ENCODE peak calls at places on chromosome 10, in four cellular contexts. F, Y, A and M are unnamed samples.

GRCh38 chr10:53840668-53841067 is 960.4 kb downstream of the PCDH15 start:
- DNase-seq in A (no peak), F (no peak), Y (no peak), M (no peak)

GRCh38 chr10:71950683-71951082 is 13.5 kb upstream of the CHST3 start:
- DNase-seq in A (no peak), Y (no peak), F (no peak), M (no peak)

GRCh38 chr10:102714621-102715455 is at the start of gene SFXN2:
- DNase-seq in Y (no peak), F (no peak), A (peak), M (no peak)

GRCh38 chr10:36538945-36539586 is 586.3 kb upstream of the ANKRD30A start:
- DNase-seq in Y (no peak), A (no peak), F (no peak), M (no peak)

GRCh38 chr10:84563355-84563754 is 235.0 kb downstream of the CCSER2 start:
- DNase-seq in Y (no peak), F (no peak), A (no peak), M (no peak)

GRCh38 chr10:32713560-32713959 is 244.5 kb downstream of the ITGB1 start:
- DNase-seq in A (no peak), F (no peak), Y (no peak), M (no peak)

GRCh38 chr10:113854757-113855626 is 531 bp downstream of the NHLRC2 start:
- DNase-seq in Y (peak), A (peak), F (peak), M (peak)

GRCh38 chr10:62166331-62167154 is 102.1 kb downstream of the RTKN2 start:
- DNase-seq in A (peak), Y (peak), F (no peak), M (no peak)

GRCh38 chr10:49169776-49170175 is 18.4 kb downstream of the TMEM273 start:
- DNase-seq in F (no peak), A (no peak), Y (no peak), M (no peak)

GRCh38 chr10:106566871-106567270 is 597.6 kb downstream of the SORCS1 start:
- DNase-seq in Y (no peak), A (no peak), F (no peak), M (no peak)

GRCh38 chr10:44830022-44830421 is 81.1 kb upstream of the TMEM72 start:
- DNase-seq in A (no peak), Y (peak), F (no peak), M (no peak)

GRCh38 chr10:15124908-15125307 is 27.8 kb downstream of the RPP38 start:
- DNase-seq in A (no peak), Y (no peak), F (no peak), M (no peak)

GRCh38 chr10:59872892-59873463 is 33.4 kb downstream of the CCDC6 start:
- DNase-seq in A (peak), F (no peak), Y (peak), M (no peak)

GRCh38 chr10:11756766-11757315 is 14.7 kb downstream of the ECHDC3 start:
- DNase-seq in Y (no peak), F (no peak), A (no peak), M (no peak)